ENCODE peak calls at places on chromosome 9, in six cellular contexts. S is GM23338, T is ovary, R is tibial nerve, D is HepG2, X is WERI-Rb-1. W is an unnamed sample.

GRCh38 chr9:70110194-70111041 is 66.8 kb downstream of the MAMDC2 start:
- DNase-seq in R (no peak), X (peak), T (no peak), D (no peak), S (no peak), W (no peak)

GRCh38 chr9:77707696-77708095 is 59.6 kb upstream of the GNA14 start:
- DNase-seq in D (peak), T (peak), X (no peak), S (no peak), R (peak), W (no peak)

GRCh38 chr9:130073373-130073772 is 19.7 kb downstream of the GPR107 start:
- DNase-seq in X (no peak), S (no peak), D (peak), R (no peak), T (no peak), W (no peak)

GRCh38 chr9:70564464-70565190 is 150.2 kb upstream of the KLF9 start:
- DNase-seq in D (no peak), T (no peak), R (no peak), S (no peak), X (no peak), W (no peak)

GRCh38 chr9:26710008-26710407 is 182.6 kb downstream of the CAAP1 start:
- DNase-seq in T (no peak), D (no peak), X (no peak), R (no peak), S (no peak), W (no peak)

GRCh38 chr9:118963674-118964073 is 405.6 kb downstream of the BRINP1 start:
- DNase-seq in T (no peak), S (no peak), X (no peak), D (no peak), R (no peak), W (no peak)

GRCh38 chr9:93577045-93577939 is 908 bp downstream of the PHF2 start:
- DNase-seq in R (no peak), T (peak), S (peak), X (no peak), D (no peak), W (no peak)

GRCh38 chr9:107239474-107239873 is 43.6 kb upstream of the RAD23B start:
- DNase-seq in T (no peak), D (peak), X (no peak), R (no peak), S (no peak), W (no peak)

GRCh38 chr9:120441446-120442279 is 138.3 kb downstream of the CDK5RAP2 start:
- DNase-seq in T (no peak), X (no peak), S (no peak), D (no peak), R (no peak), W (no peak)

GRCh38 chr9:87581513-87581912 is 83.8 kb downstream of the DAPK1 start:
- DNase-seq in D (no peak), X (no peak), S (no peak), T (no peak), R (peak), W (no peak)

GRCh38 chr9:114261987-114262386 is 60.9 kb upstream of the ORM1 start:
- DNase-seq in X (peak), D (no peak), R (no peak), S (no peak), T (no peak), W (no peak)

GRCh38 chr9:124657526-124657925 is 113.6 kb downstream of the NR6A1 start:
- DNase-seq in R (no peak), D (no peak), S (no peak), T (no peak), X (no peak), W (no peak)

GRCh38 chr9:27181381-27181780 is 72.4 kb downstream of the TEK start:
- DNase-seq in X (no peak), T (no peak), R (no peak), S (no peak), D (no peak), W (no peak)

GRCh38 chr9:93686880-93687236 is 110.5 kb downstream of the PHF2 start:
- DNase-seq in X (no peak), D (no peak), R (peak), T (no peak), S (no peak), W (no peak)

GRCh38 chr9:87545858-87546257 is 48.2 kb downstream of the DAPK1 start:
- DNase-seq in T (no peak), X (no peak), R (no peak), D (no peak), S (no peak), W (no peak)

GRCh38 chr9:109064963-109065701 is 51.8 kb upstream of the CTNNAL1 start:
- DNase-seq in X (no peak), D (no peak), R (no peak), T (no peak), S (no peak), W (no peak)

GRCh38 chr9:73116030-73116429 is 35.6 kb upstream of the ANXA1 start:
- DNase-seq in S (no peak), D (no peak), R (no peak), T (no peak), X (no peak), W (no peak)

GRCh38 chr9:93197670-93198069 is 13.7 kb downstream of the WNK2 start:
- DNase-seq in T (no peak), X (no peak), S (no peak), R (no peak), D (no peak), W (no peak)

GRCh38 chr9:40913096-40913719 is 215.3 kb downstream of the FOXD4L6 start:
- DNase-seq in R (no peak), T (no peak), X (no peak), D (no peak), S (no peak), W (no peak)

GRCh38 chr9:31848505-31849285 is 535.7 kb upstream of the ACO1 start:
- DNase-seq in R (no peak), T (no peak), S (peak), D (peak), X (no peak), W (no peak)

GRCh38 chr9:38298503-38298902 is 94.0 kb upstream of the ALDH1B1 start:
- DNase-seq in S (no peak), D (no peak), R (no peak), T (no peak), X (peak), W (no peak)

GRCh38 chr9:33202552-33203300 is 35.6 kb upstream of the B4GALT1 start:
- DNase-seq in X (no peak), T (peak), D (no peak), S (peak), R (peak), W (no peak)

GRCh38 chr9:35726876-35727438 is 5.0 kb downstream of the TLN1 start:
- DNase-seq in T (no peak), R (no peak), D (peak), X (no peak), S (peak), W (no peak)

GRCh38 chr9:20903214-20903613 is 128.2 kb downstream of the HACD4 start:
- DNase-seq in D (peak), X (no peak), T (no peak), S (no peak), R (no peak), W (no peak)

GRCh38 chr9:94156549-94157407 is 72.5 kb downstream of the PTPDC1 start:
- DNase-seq in T (peak), X (no peak), R (peak), D (peak), S (no peak), W (peak)

GRCh38 chr9:93814561-93814960 is 140.6 kb downstream of the BARX1 start:
- DNase-seq in D (no peak), S (peak), T (no peak), R (no peak), X (no peak), W (no peak)

GRCh38 chr9:123710299-123710698 is 219.6 kb downstream of the DENND1A start:
- DNase-seq in S (no peak), R (no peak), D (no peak), X (no peak), T (no peak), W (no peak)

GRCh38 chr9:121281614-121282291 is 13.8 kb downstream of the GSN start:
- DNase-seq in X (peak), R (peak), D (peak), T (peak), S (no peak), W (no peak)

GRCh38 chr9:22141906-22142305 is 132.8 kb upstream of the CDKN2B start:
- DNase-seq in X (no peak), T (peak), R (peak), S (no peak), D (peak), W (no peak)

GRCh38 chr9:135882011-135882410 is 25.3 kb downstream of the CAMSAP1 start:
- DNase-seq in D (no peak), X (no peak), R (no peak), T (no peak), S (no peak), W (no peak)

GRCh38 chr9:101592788-101593187 is 2.0 kb downstream of the PPP3R2 start:
- DNase-seq in R (no peak), X (no peak), D (no peak), T (no peak), S (no peak), W (no peak)

GRCh38 chr9:95120781-95121370 is 196.6 kb downstream of the FANCC start:
- DNase-seq in D (no peak), S (no peak), R (no peak), T (no peak), X (no peak), W (no peak)

GRCh38 chr9:115006660-115007059 is 76.3 kb upstream of the TNFSF8 start:
- DNase-seq in R (no peak), S (no peak), T (no peak), X (no peak), D (no peak), W (no peak)

GRCh38 chr9:124411514-124412227 is 3.6 kb downstream of the PSMB7 start:
- DNase-seq in R (no peak), S (no peak), T (no peak), D (no peak), X (no peak), W (no peak)

GRCh38 chr9:134620751-134621557 is 20.6 kb upstream of the COL5A1 start:
- DNase-seq in D (no peak), X (peak), T (peak), S (no peak), R (no peak), W (peak)

GRCh38 chr9:20649381-20649780 is 27.1 kb upstream of the MLLT3 start:
- DNase-seq in X (no peak), S (no peak), T (no peak), R (no peak), D (no peak), W (no peak)

GRCh38 chr9:91898451-91899433 is 51.3 kb downstream of the ROR2 start:
- DNase-seq in D (peak), R (no peak), T (no peak), S (peak), X (peak), W (peak)

GRCh38 chr9:91024841-91025240 is 223.2 kb downstream of the SYK start:
- DNase-seq in D (no peak), T (no peak), R (no peak), X (no peak), S (no peak), W (no peak)

DNA sequence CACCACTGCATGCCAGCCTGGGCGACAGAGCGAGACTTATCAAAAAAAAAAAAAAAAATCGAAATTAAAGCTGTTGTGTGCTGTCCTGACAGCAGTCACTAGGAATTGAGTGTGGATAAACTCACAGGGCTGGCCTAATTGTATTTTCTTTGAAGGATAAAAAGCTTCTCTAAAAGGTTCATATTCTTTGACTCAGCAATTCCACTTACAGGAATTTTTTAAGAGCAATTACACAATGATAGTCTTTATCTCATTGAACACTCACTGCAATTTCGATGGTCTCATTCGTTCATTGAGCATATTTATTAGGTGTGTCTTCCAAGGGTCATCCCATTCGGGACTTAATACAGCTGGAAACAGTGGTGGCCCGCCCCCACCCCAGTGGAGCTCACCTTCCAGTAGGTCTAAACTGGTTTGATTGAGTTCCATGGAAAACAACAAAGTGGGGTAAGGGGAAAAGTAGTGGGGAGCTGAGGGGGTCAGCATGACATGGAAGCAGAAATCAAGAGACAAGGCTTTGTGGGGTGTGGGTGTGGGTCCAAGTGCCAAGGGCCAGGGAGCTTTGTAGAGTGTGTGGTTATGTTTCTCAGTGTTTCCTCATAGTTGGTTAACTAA is 6.7 kb downstream of the CDK9 start:
- DNase-seq in X (no peak), T (peak), D (no peak), R (no peak), S (no peak), W (no peak)
- TF ChIP-seq CTCF in X (no peak), T (no peak), D (no peak), R (no peak), S (no peak), W (no peak)

DNA sequence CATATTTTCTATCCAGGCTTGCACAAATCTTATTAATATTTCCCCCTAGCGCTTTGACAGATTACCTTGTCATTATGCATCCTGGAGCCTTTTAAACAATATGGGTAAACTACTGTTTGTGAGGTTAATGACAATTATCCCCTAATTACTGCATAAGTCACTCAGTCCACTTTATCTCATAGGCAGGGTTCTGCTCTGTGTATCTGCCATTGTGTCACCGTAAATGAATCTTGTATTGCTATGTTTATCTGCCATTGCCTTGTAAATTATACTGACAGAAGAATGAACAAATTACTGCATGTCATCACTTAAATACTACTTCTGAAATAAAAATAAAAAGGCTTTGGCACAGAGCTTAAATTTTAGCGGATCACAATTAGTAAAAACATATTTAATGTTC is 421.1 kb downstream of the BNC2 start:
- DNase-seq in D (no peak), X (no peak), S (no peak), R (no peak), T (no peak), W (no peak)
- H3K4me3 ChIP-seq in D (no peak), X (no peak), S (no peak), R (no peak), T (no peak), W (no peak)

DNA sequence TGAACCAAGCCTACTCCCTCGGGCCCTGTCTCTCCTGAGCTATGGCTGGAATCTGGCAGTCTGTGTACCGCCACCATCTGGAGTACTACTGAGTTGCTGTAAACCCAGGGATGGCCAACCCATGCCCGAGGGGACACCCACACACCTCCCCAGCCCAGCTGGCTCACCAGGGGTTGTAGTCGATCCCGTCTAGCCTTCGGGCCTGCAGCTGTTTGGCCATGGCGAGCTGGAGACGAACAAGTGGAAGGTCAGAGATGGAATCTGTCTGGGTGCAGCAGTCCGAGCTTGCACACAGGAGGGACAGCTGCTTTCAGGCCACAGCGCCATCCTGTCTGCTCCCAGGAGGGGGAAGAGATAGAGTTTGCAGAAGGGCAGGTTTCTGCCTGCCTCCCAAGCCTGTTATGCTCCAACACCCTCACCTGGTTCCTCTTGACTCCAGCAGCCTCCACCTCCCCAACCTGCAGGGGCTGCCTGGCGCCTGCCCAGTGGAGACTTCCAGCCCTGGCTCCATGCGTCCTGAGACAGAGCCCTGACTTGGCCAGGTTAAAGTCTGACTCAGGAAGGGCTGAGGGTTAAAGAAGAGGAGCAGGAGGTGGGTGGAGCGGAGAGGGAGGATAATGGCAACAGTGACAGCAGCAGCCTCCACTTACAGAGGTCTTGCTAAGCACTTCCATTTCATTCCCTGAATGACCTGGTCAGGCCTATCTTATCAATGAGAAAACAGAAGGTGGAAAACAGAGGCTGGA is 15.8 kb upstream of the SPOUT1 start:
- DNase-seq in S (peak), R (no peak), X (peak), T (no peak), D (peak), W (peak)
- TF ChIP-seq CTCF in S (peak), R (no peak), X (peak), T (no peak), D (peak), W (peak)

GRCh38 chr9:137194388-137194787 is 5.9 kb downstream of the SSNA1 start:
- DNase-seq in D (no peak), X (peak), T (no peak), S (no peak), R (no peak), W (no peak)
- H3K4me3 ChIP-seq in D (no peak), X (no peak), T (no peak), S (no peak), R (no peak), W (no peak)